ENCODE peak calls at places on chromosomes 16 and 17, in four cellular contexts. A is IMR-90, S is H9, V is mesendoderm. P is an unnamed sample.

GRCh38 chr17:7885357-7886226 is 3.0 kb upstream of the CHD3 start:
- DNase-seq in V (peak; percentile 77), A (peak; percentile 14), S (peak; percentile 58), P (no peak)

GRCh38 chr17:604719-605118 is 109.9 kb downstream of the VPS53 start:
- DNase-seq in S (no peak), A (peak; percentile 39), V (peak; percentile 3), P (no peak)

GRCh38 chr17:77527394-77527793 is 386.6 kb downstream of the SEC14L1 start:
- DNase-seq in A (no peak), S (no peak), V (no peak), P (no peak)

GRCh38 chr16:87431926-87432325 is 39.8 kb downstream of the MAP1LC3B start:
- DNase-seq in V (no peak), A (peak; percentile 94), S (no peak), P (no peak)

GRCh38 chr17:37117743-37118142 is 169.0 kb downstream of the AATF start:
- DNase-seq in S (no peak), V (no peak), A (no peak), P (no peak)

GRCh38 chr17:58364270-58364942 is 12.4 kb upstream of the SUPT4H1 start:
- DNase-seq in V (peak; percentile 43), A (no peak), S (no peak), P (no peak)

GRCh38 chr17:79420318-79421243 is 190.3 kb downstream of the RBFOX3 start:
- DNase-seq in V (peak; percentile 25), A (no peak), S (no peak), P (no peak)

GRCh38 chr16:82936941-82937551 is 310.3 kb downstream of the CDH13 start:
- DNase-seq in V (peak; percentile 22), S (no peak), A (peak; percentile 87), P (no peak)

GRCh38 chr16:72891291-72892227 is 156.4 kb downstream of the ZFHX3 start:
- DNase-seq in A (no peak), S (no peak), V (no peak), P (no peak)

GRCh38 chr16:10754941-10755340 is 11.3 kb downstream of the NUBP1 start:
- DNase-seq in S (no peak), V (no peak), A (peak; percentile 82), P (no peak)

GRCh38 chr16:74682556-74682955 is 15.9 kb upstream of the RFWD3 start:
- DNase-seq in V (no peak), A (no peak), S (no peak), P (no peak)

GRCh38 chr17:73436966-73437365 is 125.2 kb upstream of the CDC42EP4 start:
- DNase-seq in S (no peak), V (no peak), A (peak; percentile 4), P (no peak)

GRCh38 chr16:81642943-81643342 is 136.1 kb upstream of the PLCG2 start:
- DNase-seq in S (no peak), V (no peak), A (no peak), P (no peak)

GRCh38 chr17:82063424-82064415 is 1.9 kb downstream of the DUS1L start:
- DNase-seq in V (no peak), S (no peak), A (no peak), P (no peak)

GRCh38 chr16:12087901-12088364 is 111.4 kb downstream of the SNX29 start:
- DNase-seq in V (no peak), S (no peak), A (no peak), P (no peak)

GRCh38 chr16:56481468-56482112 is 30.2 kb downstream of the OGFOD1 start:
- DNase-seq in S (no peak), A (peak; percentile 40), V (no peak), P (no peak)

GRCh38 chr17:8997994-8998628 is 23.2 kb upstream of the NTN1 start:
- DNase-seq in V (peak; percentile 70), S (peak; percentile 87), A (peak; percentile 27), P (peak; percentile 85)

GRCh38 chr17:78705071-78705470 is 77.0 kb downstream of the CYTH1 start:
- DNase-seq in A (no peak), S (no peak), V (no peak), P (no peak)

GRCh38 chr16:2386990-2387389 is 42.3 kb upstream of the CCNF start:
- DNase-seq in V (peak; percentile 75), A (no peak), S (peak; percentile 88), P (peak; percentile 52)

GRCh38 chr17:46894024-46894423 is 28.9 kb upstream of the GOSR2 start:
- DNase-seq in S (no peak), V (no peak), A (no peak), P (no peak)

GRCh38 chr16:1906052-1906845 is 12.0 kb downstream of the HS3ST6 start:
- DNase-seq in S (peak; percentile 34), V (no peak), A (no peak), P (no peak)

GRCh38 chr17:82536220-82537201 is 17.0 kb downstream of the FOXK2 start:
- DNase-seq in V (no peak), A (peak; percentile 86), S (no peak), P (no peak)

GRCh38 chr16:88880226-88881051 is 14.0 kb upstream of the PABPN1L start:
- DNase-seq in S (no peak), A (no peak), V (no peak), P (no peak)

GRCh38 chr16:30992931-30993816 is 8.2 kb downstream of the HSD3B7 start:
- DNase-seq in V (no peak), S (no peak), A (no peak), P (no peak)

GRCh38 chr17:32335647-32336046 is 6.3 kb downstream of the C17orf75 start:
- DNase-seq in S (no peak), V (no peak), A (peak; percentile 58), P (no peak)

GRCh38 chr16:20803192-20803560 is 3.1 kb downstream of the ERI2 start:
- DNase-seq in V (no peak), S (no peak), A (peak; percentile 15), P (no peak)

GRCh38 chr17:81004336-81005015 is 12.8 kb downstream of the CHMP6 start:
- DNase-seq in A (no peak), V (peak; percentile 32), S (no peak), P (no peak)

GRCh38 chr17:50432125-50432762 is 6.2 kb downstream of the ACSF2 start:
- DNase-seq in S (no peak), V (no peak), A (no peak), P (no peak)

GRCh38 chr17:4845128-4845527 is 12.0 kb downstream of the MINK1 start:
- DNase-seq in S (no peak), V (no peak), A (no peak), P (no peak)

GRCh38 chr16:54630284-54630967 is 300.2 kb upstream of the IRX5 start:
- DNase-seq in S (no peak), V (no peak), A (no peak), P (no peak)

GRCh38 chr16:3458278-3458851 is 14.9 kb downstream of the NAA60 start:
- DNase-seq in A (peak; percentile 49), S (no peak), V (peak; percentile 82), P (no peak)

GRCh38 chr16:82641336-82641984 is 14.7 kb downstream of the CDH13 start:
- DNase-seq in V (no peak), A (peak; percentile 57), S (no peak), P (no peak)

GRCh38 chr17:75904749-75905521 is at the start of gene MRPL38:
- DNase-seq in A (peak; percentile 92), V (peak; percentile 98), S (peak; percentile 99), P (peak; percentile 98)
- H3K56ac ChIP-seq in A (peak within 1 kb of the TSS; percentile 54), V (peak within 1 kb of the TSS; percentile 98), S (no peak within 1 kb of the TSS), P (peak within 1 kb of the TSS; percentile 82)

DNA sequence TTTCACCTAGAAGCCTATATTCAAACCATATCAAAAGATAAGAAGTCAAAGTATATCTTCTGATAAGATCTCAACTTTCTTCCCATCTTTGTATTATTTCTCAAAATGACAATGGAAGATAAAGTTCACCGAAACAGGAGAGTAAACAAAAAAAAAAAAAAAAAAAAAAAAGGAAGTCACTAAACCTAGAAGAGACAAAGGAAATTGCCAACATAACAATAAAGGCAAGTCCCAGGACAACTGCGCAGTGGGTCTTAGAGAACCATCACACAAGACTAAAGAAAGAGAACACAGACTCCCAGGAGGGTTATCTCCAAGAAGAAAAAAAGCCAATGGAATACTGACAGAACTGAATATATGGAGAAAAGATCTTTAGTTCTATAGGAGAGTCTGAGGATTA is 65.7 kb downstream of the SMURF2 start:
- DNase-seq in A (no peak), V (no peak), S (no peak), P (no peak)
- H3K18ac ChIP-seq in A (no peak overlapping the region), V (no peak overlapping the region), S (no peak overlapping the region), P (no peak overlapping the region)

GRCh38 chr17:12421077-12421476 is 244.6 kb upstream of the MYOCD start:
- DNase-seq in S (no peak), A (no peak), V (no peak), P (no peak)
- H3K56ac ChIP-seq in S (no peak overlapping the region), A (no peak overlapping the region), V (no peak overlapping the region), P (no peak overlapping the region)

DNA sequence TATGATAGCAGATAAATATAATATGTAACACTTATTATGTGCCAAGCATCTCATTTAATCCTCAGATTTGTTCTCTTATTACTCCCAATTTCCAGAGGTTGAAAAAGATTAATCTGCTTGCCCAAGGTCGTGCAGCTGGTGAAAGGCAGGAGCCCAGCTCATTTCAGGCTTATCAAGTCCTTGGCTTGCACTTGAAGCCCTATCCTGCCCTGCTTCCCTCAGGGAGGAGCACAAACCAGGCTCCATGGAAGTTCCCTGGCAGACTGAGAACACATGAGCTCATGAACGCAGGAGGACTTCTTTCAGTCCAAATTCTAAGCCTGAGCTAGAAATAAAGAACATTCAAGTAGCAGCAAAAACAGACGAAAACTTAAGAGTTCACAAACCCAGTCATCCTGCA is 74.8 kb downstream of the USP31 start:
- DNase-seq in S (no peak), A (no peak), V (no peak), P (no peak)
- H3K18ac ChIP-seq in S (no peak overlapping the region), A (no peak overlapping the region), V (no peak overlapping the region), P (no peak overlapping the region)

DNA sequence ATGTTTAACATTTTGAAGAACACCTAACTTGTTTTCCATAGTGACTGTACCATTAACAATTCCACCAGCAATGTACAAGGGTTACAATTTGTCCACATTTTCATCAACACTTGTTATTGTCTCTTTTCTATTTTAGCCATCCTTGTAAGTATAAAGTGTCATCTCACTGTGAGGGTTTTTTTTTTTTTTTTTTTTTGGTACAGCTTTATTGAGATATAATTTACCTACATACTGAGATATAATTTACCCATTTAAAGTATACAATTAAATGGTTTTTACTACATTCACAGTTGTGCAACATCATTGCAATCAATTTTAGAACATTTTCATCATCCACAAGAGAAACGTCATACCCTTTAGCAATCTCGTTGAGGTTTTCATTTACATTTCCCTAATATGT is 17.9 kb upstream of the TMIGD1 start:
- DNase-seq in A (no peak), S (no peak), V (no peak), P (no peak)
- H3K56ac ChIP-seq in A (no peak overlapping the region), S (no peak overlapping the region), V (no peak overlapping the region), P (no peak overlapping the region)

DNA sequence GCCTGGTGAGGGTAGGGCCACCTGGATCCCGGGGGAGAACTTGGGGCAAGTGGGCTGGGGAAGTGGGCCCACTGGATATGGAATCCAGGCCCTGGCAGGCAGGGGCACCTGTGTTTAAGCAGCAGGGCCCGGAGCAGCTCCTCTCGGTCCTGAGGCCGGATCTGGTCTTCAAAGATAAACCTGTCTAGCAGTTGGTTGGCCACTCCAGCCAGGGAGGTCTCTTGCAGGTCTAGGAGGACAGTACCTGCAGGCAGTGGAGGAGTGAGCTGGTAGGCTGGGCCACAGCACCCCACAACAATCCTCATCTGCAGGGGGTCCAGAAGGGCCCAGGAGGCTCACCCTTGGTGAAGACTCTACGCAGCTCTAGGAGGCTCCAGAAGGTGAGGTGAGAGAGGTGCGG is 7.6 kb downstream of the SLC4A1 start:
- DNase-seq in S (no peak), A (no peak), V (no peak), P (no peak)
- H3K18ac ChIP-seq in S (no peak overlapping the region), A (no peak overlapping the region), V (no peak overlapping the region), P (no peak overlapping the region)

GRCh38 chr17:43543771-43544575 is 2.2 kb downstream of the ETV4 start:
- DNase-seq in S (peak; percentile 78), V (no peak), A (no peak), P (no peak)
- H3K56ac ChIP-seq in S (no peak overlapping the region), V (peak overlapping the region; percentile 97), A (no peak overlapping the region), P (no peak overlapping the region)